ENCODE peak calls at places on chromosomes 7 and 10, in five cellular contexts. K is A172, M is posterior vena cava, A is HEK293T, H is fibroblast of pulmonary artery. O is an unnamed sample.

GRCh38 chr10:4656576-4657194 is 169.3 kb upstream of the AKR1E2 start:
- DNase-seq in A (peak; percentile 39), M (no peak), H (peak; percentile 83), K (peak; percentile 76), O (peak; percentile 75)

GRCh38 chr10:78728176-78728575 is 340.6 kb upstream of the ZMIZ1 start:
- DNase-seq in M (no peak), H (no peak), A (no peak), K (no peak), O (no peak)

GRCh38 chr10:102802920-102803534 is 34.2 kb downstream of the CYP17A1 start:
- DNase-seq in K (peak; percentile 91), M (peak; percentile 92), H (peak; percentile 97), A (no peak), O (no peak)

GRCh38 chr10:15344876-15345285 is 26.2 kb downstream of the FAM171A1 start:
- DNase-seq in H (peak; percentile 97), K (peak; percentile 51), M (no peak), A (no peak), O (peak; percentile 97)

GRCh38 chr10:11165591-11166543 is 148.2 kb downstream of the CELF2 start:
- DNase-seq in K (no peak), H (peak; percentile 19), A (peak; percentile 64), M (peak; percentile 86), O (peak; percentile 92)

GRCh38 chr10:17435187-17435586 is 19.2 kb downstream of the ST8SIA6 start:
- DNase-seq in M (no peak), K (no peak), A (no peak), H (no peak), O (peak; percentile 44)

GRCh38 chr10:75408911-75409885 is 7.6 kb upstream of the ZNF503 start:
- DNase-seq in M (peak; percentile 92), K (no peak), A (peak; percentile 73), H (no peak), O (no peak)

GRCh38 chr7:157784114-157784835 is 447.5 kb downstream of the DNAJB6 start:
- DNase-seq in K (no peak), A (no peak), H (no peak), M (no peak), O (no peak)

GRCh38 chr10:117555017-117555416 is 12.5 kb downstream of the EMX2 start:
- DNase-seq in A (no peak), K (no peak), M (peak; percentile 60), H (no peak), O (no peak)

GRCh38 chr7:29146082-29146706 is at the start of gene CPVL:
- DNase-seq in A (peak; percentile 81), K (peak; percentile 56), M (peak; percentile 89), H (no peak), O (peak; percentile 87)

GRCh38 chr10:16521311-16522016 is at the start of gene C1QL3:
- DNase-seq in H (peak; percentile 35), K (no peak), M (no peak), A (no peak), O (no peak)

O was measured in OCI-M1.